ENCODE peak calls at places on chromosomes 12 and 14, in seven cellular contexts. R is BE2C, G is aorta, E is OCI-LY7, U is choroid plexus epithelial cell, T is skeletal muscle cell, O is body of pancreas. Q is an unnamed sample.

GRCh38 chr14:104429291-104429861 is 150.2 kb upstream of the C14orf180 start:
- DNase-seq in R (peak; percentile 22), G (no peak), E (no peak), U (no peak), T (no peak), O (no peak), Q (no peak)

GRCh38 chr14:51828017-51828797 is 32.2 kb upstream of the GNG2 start:
- DNase-seq in R (peak; percentile 90), G (peak; percentile 72), E (peak; percentile 31), U (peak; percentile 46), T (no peak), O (no peak), Q (no peak)

GRCh38 chr14:37172024-37172869 is at the start of gene SLC25A21:
- DNase-seq in R (no peak), G (peak; percentile 74), E (no peak), U (peak; percentile 81), T (peak; percentile 47), O (peak; percentile 86), Q (peak; percentile 74)

GRCh38 chr14:51368721-51369163 is 128.7 kb downstream of the TMX1 start:
- DNase-seq in R (no peak), G (no peak), E (no peak), U (peak; percentile 96), T (peak; percentile 91), O (no peak), Q (no peak)

GRCh38 chr14:93693914-93694313 is 94.4 kb downstream of the PRIMA1 start:
- DNase-seq in R (no peak), G (no peak), E (no peak), U (no peak), T (no peak), O (no peak), Q (no peak)

GRCh38 chr12:28191690-28192089 is 1.4 kb downstream of the CCDC91 start:
- DNase-seq in R (no peak), G (no peak), E (no peak), U (peak; percentile 37), T (no peak), O (peak; percentile 55), Q (no peak)

GRCh38 chr14:102185360-102185759 is 45.7 kb downstream of the WDR20 start:
- DNase-seq in R (no peak), G (no peak), E (no peak), U (no peak), T (no peak), O (no peak), Q (peak; percentile 45)

GRCh38 chr12:127667131-127667685 is 599.8 kb upstream of the TMEM132C start:
- DNase-seq in R (no peak), G (no peak), E (no peak), U (no peak), T (no peak), O (no peak), Q (no peak)

GRCh38 chr14:73236157-73236556 is 1.1 kb upstream of the PAPLN start:
- DNase-seq in R (no peak), G (no peak), E (no peak), U (no peak), T (no peak), O (no peak), Q (no peak)

GRCh38 chr12:117469883-117470483 is 108.6 kb upstream of the NOS1 start:
- DNase-seq in R (no peak), G (no peak), E (no peak), U (no peak), T (no peak), O (no peak), Q (no peak)

GRCh38 chr14:92480856-92481255 is 32.7 kb upstream of the RIN3 start:
- DNase-seq in R (no peak), G (no peak), E (no peak), U (no peak), T (no peak), O (no peak), Q (peak; percentile 10)

GRCh38 chr12:21672151-21672550 is 14.5 kb upstream of the LDHB start:
- DNase-seq in R (no peak), G (no peak), E (no peak), U (no peak), T (no peak), O (no peak), Q (no peak)

GRCh38 chr14:67567654-67568053 is 32.4 kb downstream of the PIGH start:
- DNase-seq in R (no peak), G (no peak), E (no peak), U (no peak), T (no peak), O (peak; percentile 30), Q (no peak)

GRCh38 chr14:60095781-60096450 is 4.2 kb downstream of the PCNX4 start:
- DNase-seq in R (no peak), G (no peak), E (peak; percentile 15), U (peak; percentile 81), T (no peak), O (no peak), Q (no peak)

GRCh38 chr14:61334197-61334701 is 12.9 kb downstream of the PRKCH start:
- DNase-seq in R (no peak), G (no peak), E (no peak), U (no peak), T (no peak), O (no peak), Q (no peak)

GRCh38 chr14:97010491-97011160 is 213.4 kb downstream of the VRK1 start:
- DNase-seq in R (no peak), G (no peak), E (no peak), U (no peak), T (no peak), O (no peak), Q (no peak)

GRCh38 chr14:58862421-58862820 is 224.7 kb downstream of the DACT1 start:
- DNase-seq in R (no peak), G (no peak), E (no peak), U (no peak), T (no peak), O (no peak), Q (no peak)

GRCh38 chr14:23439107-23439835 is 3.8 kb upstream of the MYH7 start:
- DNase-seq in R (no peak), G (no peak), E (no peak), U (no peak), T (no peak), O (no peak), Q (no peak)

GRCh38 chr14:23435540-23436326 is at the start of gene MYH7:
- DNase-seq in R (no peak), G (no peak), E (no peak), U (no peak), T (no peak), O (no peak), Q (no peak)

GRCh38 chr14:23436327-23437141 is 1.1 kb upstream of the MYH7 start:
- DNase-seq in R (no peak), G (no peak), E (no peak), U (no peak), T (no peak), O (peak; percentile 57), Q (no peak)

GRCh38 chr14:23437142-23438129 is 2.0 kb upstream of the MYH7 start:
- DNase-seq in R (no peak), G (no peak), E (no peak), U (no peak), T (no peak), O (no peak), Q (no peak)

DNA sequence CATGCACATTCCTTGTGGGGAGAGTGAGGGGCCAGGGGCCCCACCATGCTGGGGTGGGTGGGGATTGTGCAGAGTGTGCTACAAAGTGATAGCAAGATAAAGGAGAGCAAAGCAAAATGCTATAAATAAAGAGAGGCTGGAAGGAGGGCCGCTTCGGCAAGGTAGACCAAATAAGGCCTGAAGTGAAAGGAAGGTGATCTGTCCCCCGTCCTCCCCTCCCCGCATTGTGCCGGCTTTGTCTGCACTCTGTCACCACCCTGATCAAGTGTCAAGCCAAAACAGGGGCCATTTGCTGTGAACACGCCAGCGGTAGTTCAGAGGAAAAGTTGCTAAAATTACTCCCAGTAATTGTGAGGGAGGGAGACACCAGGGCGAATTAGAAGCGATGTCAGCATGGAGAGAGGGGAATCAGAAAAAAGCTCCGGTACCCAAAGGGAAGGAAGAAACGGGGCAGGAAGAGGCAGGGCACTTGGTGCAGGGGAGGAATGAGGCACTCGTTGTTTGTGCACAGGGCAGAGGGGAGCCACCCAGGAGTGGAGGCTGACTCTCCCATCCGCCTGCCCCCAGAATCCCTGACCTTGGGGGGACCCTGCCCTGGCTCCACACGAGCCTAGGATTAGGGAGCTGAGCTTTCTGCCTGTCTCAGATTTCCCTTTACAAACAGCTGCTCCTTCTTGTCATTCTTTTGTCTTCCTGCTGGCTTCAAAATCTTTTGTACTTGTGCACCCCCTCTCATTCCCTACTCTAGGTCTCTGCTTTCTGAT is 2.9 kb upstream of the MYH7 start:
- DNase-seq in R (no peak), G (no peak), E (no peak), U (no peak), T (no peak), O (no peak), Q (no peak)
- H3K4me3 ChIP-seq in R (no peak overlapping the region), G (no peak overlapping the region), E (no peak overlapping the region), U (no peak overlapping the region), T (no peak overlapping the region), O (no peak overlapping the region), Q (no peak overlapping the region)

DNA sequence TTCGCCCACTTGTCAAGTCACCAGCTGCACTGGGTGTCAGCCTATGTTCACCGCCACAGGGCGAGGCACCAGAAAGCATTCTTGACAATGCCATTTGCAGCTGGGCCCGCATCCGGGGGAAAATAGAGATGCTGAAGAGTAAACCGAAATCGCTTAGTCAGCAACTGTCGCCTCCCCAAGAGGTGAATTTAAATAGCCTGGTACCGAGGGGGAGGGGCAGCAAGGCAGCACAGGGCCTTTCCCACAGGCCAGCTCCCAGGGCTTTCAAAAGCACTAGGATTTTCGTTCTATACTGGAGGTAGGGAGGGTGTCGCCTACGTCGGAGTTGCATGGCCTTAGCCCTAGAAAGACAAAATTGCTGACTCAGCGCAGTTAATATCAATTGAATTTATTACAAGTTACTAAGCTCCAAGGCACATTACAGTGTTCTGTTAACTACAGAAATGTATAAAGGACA is 4.3 kb downstream of the IRF2BPL start:
- DNase-seq in R (peak; percentile 62), G (no peak), E (no peak), U (peak; percentile 40), T (no peak), O (peak; percentile 70), Q (peak; percentile 75)
- H3K4me3 ChIP-seq in R (peak overlapping the region; percentile 93), G (no peak overlapping the region), E (no peak overlapping the region), U (peak overlapping the region; percentile 83), T (peak overlapping the region; percentile 87), O (peak overlapping the region; percentile 10), Q (peak overlapping the region; percentile 10)

GRCh38 chr12:55720894-55721444 is 776 bp downstream of the RDH5 start:
- DNase-seq in R (peak; percentile 64), G (peak; percentile 94), E (no peak), U (peak; percentile 77), T (peak; percentile 76), O (peak; percentile 77), Q (peak; percentile 77)
- H3K4me3 ChIP-seq in R (no peak overlapping the region), G (no peak overlapping the region), E (no peak overlapping the region), U (no peak overlapping the region), T (no peak overlapping the region), O (no peak overlapping the region), Q (no peak overlapping the region)

GRCh38 chr14:70905316-70905715 is 1.9 kb upstream of the PCNX1 start:
- DNase-seq in R (peak; percentile 66), G (no peak), E (no peak), U (no peak), T (peak; percentile 86), O (peak; percentile 36), Q (peak; percentile 24)
- H3K4me3 ChIP-seq in R (no peak overlapping the region), G (no peak overlapping the region), E (no peak overlapping the region), U (no peak overlapping the region), T (no peak overlapping the region), O (no peak overlapping the region), Q (no peak overlapping the region)

DNA sequence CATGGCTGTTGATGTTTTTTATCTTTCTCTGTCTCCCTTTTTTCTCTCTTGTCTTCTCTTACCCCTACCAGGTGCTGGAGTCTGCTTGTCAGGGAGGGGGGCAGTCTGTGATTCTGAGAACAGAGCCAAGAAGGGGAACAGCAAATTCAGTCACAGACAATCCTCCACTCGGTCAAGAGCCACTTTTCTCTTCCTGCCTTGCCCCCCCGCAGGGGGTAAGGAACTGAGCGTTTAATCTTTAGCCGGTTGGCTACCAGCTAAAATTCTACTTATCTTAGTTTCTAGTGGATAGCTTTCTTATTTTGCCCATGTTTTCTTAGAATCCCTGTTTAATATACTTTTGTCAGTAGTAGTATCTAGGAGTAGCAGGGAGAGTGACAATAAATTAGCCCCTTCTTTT is 1.9 kb downstream of the RIMKLB start:
- DNase-seq in R (no peak), G (no peak), E (peak; percentile 51), U (no peak), T (no peak), O (no peak), Q (no peak)
- H3K4me3 ChIP-seq in R (no peak overlapping the region), G (peak overlapping the region; percentile 27), E (peak overlapping the region; percentile 86), U (peak overlapping the region; percentile 7), T (no peak overlapping the region), O (no peak overlapping the region), Q (no peak overlapping the region)